ENCODE peak calls at places on chromosomes 13 and 19, in six cellular contexts. One of them, this sample, is unnamed.

GRCh38 chr19:33234092-33234491 is 8.4 kb upstream of the SLC7A10 start:
- DNase-seq in ascending aorta: no peak
- DNase-seq in heart right ventricle: no peak
- DNase-seq in upper lobe of right lung: no peak
- DNase-seq in breast epithelium: no peak
- DNase-seq in astrocyte: no peak
- DNase-seq in this sample: no peak

GRCh38 chr19:55777528-55777927 is 8.6 kb downstream of the RFPL4AL1 start:
- DNase-seq in ascending aorta: no peak
- DNase-seq in heart right ventricle: no peak
- DNase-seq in upper lobe of right lung: no peak
- DNase-seq in breast epithelium: no peak
- DNase-seq in astrocyte: no peak
- DNase-seq in this sample: no peak

GRCh38 chr13:40518481-40518882 is 148.0 kb downstream of the FOXO1 start:
- DNase-seq in ascending aorta: no peak
- DNase-seq in heart right ventricle: no peak
- DNase-seq in upper lobe of right lung: no peak
- DNase-seq in breast epithelium: no peak
- DNase-seq in astrocyte: peak; percentile 54
- DNase-seq in this sample: no peak

GRCh38 chr19:3723883-3724282 is 15.7 kb downstream of the TJP3 start:
- DNase-seq in ascending aorta: no peak
- DNase-seq in heart right ventricle: no peak
- DNase-seq in upper lobe of right lung: no peak
- DNase-seq in breast epithelium: no peak
- DNase-seq in astrocyte: no peak
- DNase-seq in this sample: no peak

GRCh38 chr19:7679017-7679720 is 1.5 kb upstream of the TRAPPC5 start:
- DNase-seq in ascending aorta: no peak
- DNase-seq in heart right ventricle: no peak
- DNase-seq in upper lobe of right lung: no peak
- DNase-seq in breast epithelium: no peak
- DNase-seq in astrocyte: no peak
- DNase-seq in this sample: no peak

GRCh38 chr19:6092329-6093286 is 17.7 kb downstream of the RFX2 start:
- DNase-seq in ascending aorta: peak; percentile 75
- DNase-seq in heart right ventricle: peak; percentile 78
- DNase-seq in upper lobe of right lung: peak; percentile 91
- DNase-seq in breast epithelium: peak; percentile 82
- DNase-seq in astrocyte: peak; percentile 84
- DNase-seq in this sample: peak; percentile 90

GRCh38 chr19:18416778-18417249 is 2.4 kb upstream of the SSBP4 start:
- DNase-seq in ascending aorta: no peak
- DNase-seq in heart right ventricle: peak; percentile 96
- DNase-seq in upper lobe of right lung: peak; percentile 91
- DNase-seq in breast epithelium: peak; percentile 89
- DNase-seq in astrocyte: peak; percentile 70
- DNase-seq in this sample: peak; percentile 96

GRCh38 chr13:52158629-52159158 is 703 bp downstream of the NEK3 start:
- DNase-seq in ascending aorta: no peak
- DNase-seq in heart right ventricle: peak; percentile 40
- DNase-seq in upper lobe of right lung: no peak
- DNase-seq in breast epithelium: no peak
- DNase-seq in astrocyte: peak; percentile 42
- DNase-seq in this sample: peak; percentile 45

DNA sequence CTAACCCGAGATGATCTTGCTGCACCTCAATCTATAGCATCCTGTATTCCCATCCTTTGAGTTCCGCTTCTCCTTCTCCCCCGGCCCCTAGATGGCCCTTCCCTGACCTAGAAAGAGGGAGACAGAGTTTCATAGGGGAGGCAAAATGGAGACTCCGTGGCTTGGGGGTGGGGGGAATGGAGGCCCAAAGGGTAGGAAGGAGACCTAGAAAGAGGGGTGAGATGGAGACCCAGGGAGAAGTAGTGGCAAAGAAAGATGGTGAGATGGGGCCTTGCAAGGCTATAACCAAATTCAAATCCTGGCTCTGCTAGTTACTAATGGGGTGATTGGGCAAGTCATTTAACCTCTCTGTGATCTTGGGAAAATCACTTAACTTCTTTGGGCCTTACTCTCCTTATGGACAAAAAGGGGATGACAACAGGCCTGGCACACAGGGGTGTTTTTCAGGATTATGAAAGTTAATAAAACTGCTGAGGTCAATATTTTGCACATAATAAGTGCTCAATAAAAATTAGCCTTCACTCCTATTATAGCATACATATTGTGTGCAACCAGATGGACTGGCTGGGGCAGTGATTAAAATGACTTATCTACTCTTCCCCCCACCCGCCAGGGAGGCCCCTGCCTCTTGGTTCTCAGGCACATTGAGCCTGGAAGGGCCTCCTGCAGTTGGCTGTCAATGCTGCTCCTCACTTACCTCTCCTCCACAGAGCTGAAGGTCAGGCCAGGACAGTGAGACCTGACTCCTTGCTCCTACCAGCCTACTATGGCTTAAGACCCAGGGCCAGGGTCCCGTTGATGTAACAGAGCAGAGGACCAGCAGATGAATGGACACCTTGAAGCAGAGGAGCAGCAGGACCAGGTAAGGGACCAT is 623 bp downstream of the SPHK2 start:
- DNase-seq in ascending aorta: no peak
- DNase-seq in heart right ventricle: no peak
- DNase-seq in upper lobe of right lung: no peak
- DNase-seq in breast epithelium: no peak
- DNase-seq in astrocyte: no peak
- DNase-seq in this sample: no peak
- H3K4me1 ChIP-seq in ascending aorta: peaks cover 19% of the 10 kb centered on the region
- H3K4me1 ChIP-seq in heart right ventricle: peaks cover 30% of the 10 kb centered on the region
- H3K4me1 ChIP-seq in upper lobe of right lung: peaks cover 40% of the 10 kb centered on the region
- H3K4me1 ChIP-seq in breast epithelium: peaks cover 4% of the 10 kb centered on the region
- H3K4me1 ChIP-seq in astrocyte: peaks cover 44% of the 10 kb centered on the region
- H3K4me1 ChIP-seq in this sample: peaks cover 29% of the 10 kb centered on the region

DNA sequence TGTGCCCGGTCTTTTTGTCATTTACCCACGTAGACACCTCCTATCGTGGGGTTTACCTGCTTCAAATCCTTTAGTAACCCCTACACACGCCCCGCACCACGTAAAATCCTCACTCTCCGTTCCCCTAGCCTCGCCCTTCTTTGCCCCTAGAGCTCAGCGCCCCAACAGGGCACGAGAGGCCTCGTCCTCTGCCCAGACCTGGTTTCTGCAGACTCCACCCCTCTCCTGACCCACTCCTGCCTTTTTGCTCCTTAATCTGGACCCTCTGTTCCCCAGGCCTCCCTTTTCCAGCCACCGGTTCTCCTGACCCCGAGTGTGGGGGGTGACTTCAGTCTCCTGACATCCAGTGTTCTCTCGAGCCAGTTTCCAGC is 427 bp downstream of the ZNF528 start:
- DNase-seq in ascending aorta: no peak
- DNase-seq in heart right ventricle: peak; percentile 4
- DNase-seq in upper lobe of right lung: no peak
- DNase-seq in breast epithelium: no peak
- DNase-seq in astrocyte: no peak
- DNase-seq in this sample: no peak
- H3K27ac ChIP-seq in ascending aorta: peak overlapping the region; percentile 84
- H3K27ac ChIP-seq in heart right ventricle: peak overlapping the region; percentile 90
- H3K27ac ChIP-seq in upper lobe of right lung: peak overlapping the region; percentile 78
- H3K27ac ChIP-seq in breast epithelium: peak overlapping the region; percentile 71
- H3K27ac ChIP-seq in astrocyte: peak overlapping the region; percentile 32
- H3K27ac ChIP-seq in this sample: peak overlapping the region; percentile 70

GRCh38 chr19:8698433-8699063 is at the start of gene ACTL9:
- DNase-seq in ascending aorta: no peak
- DNase-seq in heart right ventricle: no peak
- DNase-seq in upper lobe of right lung: no peak
- DNase-seq in breast epithelium: no peak
- DNase-seq in astrocyte: no peak
- DNase-seq in this sample: no peak
- TF ChIP-seq CTCF in ascending aorta: no peak
- TF ChIP-seq CTCF in heart right ventricle: no peak
- TF ChIP-seq CTCF in upper lobe of right lung: no peak
- TF ChIP-seq CTCF in breast epithelium: no peak
- TF ChIP-seq CTCF in astrocyte: no peak
- TF ChIP-seq CTCF in this sample: no peak

DNA sequence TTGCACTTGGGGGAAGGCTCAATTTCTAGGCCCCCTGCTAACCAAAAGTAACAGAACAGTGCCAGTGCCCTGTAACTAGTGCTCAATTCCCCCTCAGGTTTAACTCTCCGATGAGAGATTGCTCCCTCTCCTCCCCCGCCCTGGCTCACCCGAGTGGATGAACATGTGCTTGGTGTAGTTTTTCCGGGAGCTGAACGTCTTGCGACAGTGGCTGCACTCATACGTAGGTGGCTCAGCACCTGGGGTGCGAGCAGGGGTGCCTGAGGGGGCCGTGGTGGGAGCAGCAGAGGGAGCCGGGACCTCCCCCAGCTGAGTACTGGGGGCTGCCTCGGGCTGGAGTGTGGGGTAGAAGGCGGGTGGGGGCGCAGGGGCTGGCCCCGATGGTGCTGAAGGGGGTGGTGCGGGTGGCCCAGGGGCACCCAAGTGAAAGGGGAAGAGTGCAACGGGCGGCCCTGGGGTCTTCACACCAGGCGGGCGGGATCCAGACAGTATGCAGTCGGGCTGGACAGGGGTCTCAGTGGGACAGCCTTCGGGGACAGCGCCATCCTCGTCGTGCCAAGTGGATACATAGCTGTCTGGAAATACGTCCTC is 3.3 kb downstream of the ZBTB45 start:
- DNase-seq in ascending aorta: no peak
- DNase-seq in heart right ventricle: no peak
- DNase-seq in upper lobe of right lung: no peak
- DNase-seq in breast epithelium: no peak
- DNase-seq in astrocyte: no peak
- DNase-seq in this sample: no peak
- H3K4me1 ChIP-seq in ascending aorta: peaks cover 20% of the 10 kb centered on the region
- H3K4me1 ChIP-seq in heart right ventricle: peaks cover 27% of the 10 kb centered on the region
- H3K4me1 ChIP-seq in upper lobe of right lung: peaks cover 30% of the 10 kb centered on the region
- H3K4me1 ChIP-seq in breast epithelium: peaks cover 9% of the 10 kb centered on the region
- H3K4me1 ChIP-seq in astrocyte: peaks cover 16% of the 10 kb centered on the region
- H3K4me1 ChIP-seq in this sample: peaks cover 56% of the 10 kb centered on the region

This sample was measured in tibial artery.